ENCODE peak calls at places on chromosomes 13 and 19, in seven cellular contexts. C is epithelial cell of esophagus, Z is OCI-LY7, W is HFF-Myc, B is tibial nerve, G is foreskin fibroblast, L is PC-3. N is an unnamed sample.

GRCh38 chr19:17577698-17578097 is 22.2 kb downstream of the COLGALT1 start:
- DNase-seq in W (no peak), L (no peak), G (no peak), B (no peak), Z (no peak), C (no peak), N (no peak)

GRCh38 chr13:25927966-25928365 is 123.8 kb downstream of the SHISA2 start:
- DNase-seq in C (no peak), W (no peak), L (no peak), Z (no peak), B (no peak), G (no peak), N (no peak)

GRCh38 chr13:50229935-50230334 is 214.7 kb downstream of the KCNRG start:
- DNase-seq in L (no peak), B (no peak), W (no peak), G (no peak), C (peak; percentile 66), Z (no peak), N (no peak)

GRCh38 chr19:52689804-52690394 is 44.9 kb downstream of the ZNF611 start:
- DNase-seq in Z (no peak), C (peak; percentile 13), L (no peak), G (peak; percentile 7), W (no peak), B (peak; percentile 14), N (no peak)

GRCh38 chr13:24135674-24136300 is 24.7 kb upstream of the SPATA13 start:
- DNase-seq in W (no peak), B (no peak), G (no peak), Z (no peak), C (no peak), L (peak; percentile 48), N (no peak)

GRCh38 chr19:18291590-18292459 is 10.4 kb upstream of the JUND start:
- DNase-seq in L (peak; percentile 35), C (peak; percentile 39), Z (peak; percentile 81), W (no peak), B (peak; percentile 71), G (peak; percentile 78), N (peak; percentile 89)

GRCh38 chr19:18401580-18402112 is 4.2 kb upstream of the LRRC25 start:
- DNase-seq in L (peak; percentile 62), G (peak; percentile 72), B (no peak), W (no peak), C (peak; percentile 86), Z (peak; percentile 96), N (peak; percentile 81)

GRCh38 chr19:44757735-44758505 is 9.4 kb downstream of the BCL3 start:
- DNase-seq in G (peak; percentile 87), Z (no peak), L (no peak), C (no peak), B (peak; percentile 69), W (no peak), N (no peak)

GRCh38 chr19:5282926-5283325 is 57.7 kb downstream of the PTPRS start:
- DNase-seq in B (peak; percentile 46), Z (no peak), C (no peak), G (no peak), W (no peak), L (no peak), N (no peak)

GRCh38 chr19:703651-704446 is 4.9 kb upstream of the PALM start:
- DNase-seq in L (peak; percentile 57), G (no peak), C (peak; percentile 57), W (peak; percentile 2), Z (peak; percentile 81), B (peak; percentile 63), N (peak; percentile 71)

GRCh38 chr19:8150178-8150865 is 930 bp upstream of the FBN3 start:
- DNase-seq in W (no peak), B (no peak), C (no peak), Z (no peak), G (no peak), L (no peak), N (no peak)
- H3K4me3 ChIP-seq in W (no peak overlapping the region), B (no peak overlapping the region), C (no peak overlapping the region), Z (no peak overlapping the region), G (no peak overlapping the region), L (no peak overlapping the region), N (no peak overlapping the region)

GRCh38 chr19:32022946-32023832 is 322.2 kb upstream of the ZNF507 start:
- DNase-seq in Z (no peak), L (no peak), B (no peak), G (no peak), C (no peak), W (no peak), N (no peak)
- TF ChIP-seq CTCF in Z (no peak), L (no peak), B (no peak), G (no peak), C (no peak), W (no peak), N (no peak)

DNA sequence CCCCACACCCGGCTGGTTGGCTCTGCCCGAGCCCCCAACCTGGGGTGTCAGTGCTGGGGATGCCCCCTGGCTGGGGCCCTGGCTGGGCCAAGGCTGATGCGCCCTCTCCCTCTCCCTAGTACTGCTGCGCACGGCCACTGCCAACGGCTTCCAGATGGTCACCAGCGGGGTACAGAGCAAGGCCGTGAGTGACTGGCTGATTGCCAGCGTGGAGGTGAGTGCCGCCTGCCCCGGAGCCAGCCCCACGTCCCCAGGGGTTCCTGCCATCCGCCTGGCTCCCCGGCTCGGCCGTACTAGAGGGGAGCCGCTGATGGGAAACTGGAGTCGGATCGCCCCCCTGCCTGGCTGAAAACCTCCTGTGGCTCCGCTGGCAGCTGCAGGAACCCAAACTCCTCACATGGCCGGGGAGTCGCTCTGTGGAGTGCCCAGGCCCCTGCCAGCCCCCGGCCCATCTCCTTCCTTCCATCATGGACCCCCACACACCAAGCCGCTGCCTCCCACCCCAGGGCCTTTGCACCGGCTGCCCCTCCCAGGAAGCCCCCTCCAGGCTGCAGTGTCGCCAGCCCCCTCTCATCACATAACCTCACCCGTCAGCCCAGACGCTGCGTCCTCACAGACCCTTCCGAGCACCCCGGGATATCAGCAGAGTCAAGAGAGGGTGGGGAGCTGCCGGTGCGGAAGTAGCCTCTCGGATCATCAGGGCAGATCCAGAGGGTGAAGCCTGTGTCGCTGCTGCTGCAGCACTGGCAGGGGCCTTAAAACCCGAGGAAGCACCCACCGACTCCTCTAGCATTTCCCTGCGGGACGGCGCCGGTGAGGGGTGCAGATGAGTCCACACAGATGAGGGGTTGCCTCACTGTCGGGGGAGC is 10.6 kb downstream of the NCLN start:
- DNase-seq in C (no peak), W (no peak), L (no peak), B (no peak), Z (no peak), G (no peak), N (no peak)
- H3K4me3 ChIP-seq in C (no peak overlapping the region), W (no peak overlapping the region), L (no peak overlapping the region), B (no peak overlapping the region), Z (no peak overlapping the region), G (no peak overlapping the region), N (no peak overlapping the region)

GRCh38 chr13:110279684-110280083 is 27.3 kb downstream of the COL4A1 start:
- DNase-seq in B (no peak), W (no peak), Z (no peak), C (no peak), G (no peak), L (no peak), N (no peak)

GRCh38 chr13:110275931-110276552 is 30.9 kb downstream of the COL4A1 start:
- DNase-seq in L (no peak), B (peak; percentile 68), C (no peak), G (no peak), Z (no peak), W (no peak), N (no peak)

GRCh38 chr13:110278859-110279258 is 28.1 kb downstream of the COL4A1 start:
- DNase-seq in C (no peak), Z (no peak), B (no peak), L (no peak), G (no peak), W (no peak), N (no peak)

GRCh38 chr13:110276553-110276950 is 30.4 kb downstream of the COL4A1 start:
- DNase-seq in L (no peak), B (no peak), G (no peak), W (no peak), Z (no peak), C (no peak), N (no peak)

GRCh38 chr13:110277357-110277950 is 29.5 kb downstream of the COL4A1 start:
- DNase-seq in G (no peak), Z (no peak), W (no peak), B (no peak), C (no peak), L (no peak), N (no peak)
- TF ChIP-seq CTCF in G (no peak), Z (no peak), W (no peak), B (no peak), C (no peak), L (no peak), N (no peak)

GRCh38 chr19:35545855-35546381 is 492 bp downstream of the TMEM147 start:
- DNase-seq in B (no peak), Z (peak; percentile 42), C (peak; percentile 47), W (no peak), L (peak; percentile 23), G (no peak), N (peak; percentile 84)

GRCh38 chr19:35544110-35544802 is 1.2 kb upstream of the TMEM147 start:
- DNase-seq in C (no peak), G (no peak), W (no peak), L (no peak), B (no peak), Z (no peak), N (no peak)

GRCh38 chr19:35545001-35545854 is at the start of gene TMEM147:
- DNase-seq in G (peak; percentile 91), Z (peak; percentile 92), W (peak; percentile 38), L (peak; percentile 84), C (peak; percentile 88), B (peak; percentile 86), N (peak; percentile 92)

GRCh38 chr19:35542209-35542608 is 3.2 kb upstream of the TMEM147 start:
- DNase-seq in C (no peak), G (no peak), B (no peak), Z (no peak), L (no peak), W (no peak), N (no peak)

DNA sequence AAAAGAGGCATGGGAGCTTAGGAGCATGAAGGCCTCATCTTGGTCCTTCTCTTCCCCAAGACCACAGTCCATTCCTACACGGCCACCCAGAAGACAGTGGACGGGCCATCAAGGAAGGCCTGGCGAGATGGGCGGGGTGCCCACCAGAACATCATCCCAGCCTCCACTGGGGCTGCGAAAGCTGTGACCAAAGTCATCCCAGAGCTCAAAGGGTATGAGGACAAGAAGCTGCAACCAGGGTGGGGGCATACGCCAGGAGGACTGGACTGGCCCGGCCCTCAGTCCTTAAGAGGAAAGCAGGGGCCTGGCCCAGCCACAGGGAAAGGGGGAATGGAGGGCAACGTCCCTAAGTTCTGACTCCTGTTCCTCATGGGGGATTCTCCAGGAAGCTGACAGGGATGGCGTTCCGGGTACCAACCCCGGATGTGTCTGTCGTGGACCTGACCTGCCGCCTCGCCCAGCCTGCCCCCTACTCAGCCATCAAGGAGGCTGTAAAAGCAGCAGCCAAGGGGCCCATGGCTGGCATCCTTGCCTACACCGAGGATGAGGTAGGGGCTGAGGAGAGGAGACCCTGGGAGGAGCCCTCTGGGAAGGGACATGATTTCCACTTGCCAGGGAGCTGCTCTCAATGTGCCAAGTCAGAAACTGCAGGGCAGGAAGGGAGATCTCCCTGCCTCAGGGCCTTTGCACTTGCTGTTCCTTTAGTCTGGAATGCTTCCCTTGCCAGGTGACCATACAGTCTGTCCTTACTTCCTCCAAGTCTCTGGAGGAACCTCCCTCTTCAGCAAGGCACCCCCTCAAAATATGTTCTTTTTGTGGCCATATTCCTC is 1.9 kb upstream of the TMEM147 start:
- DNase-seq in B (no peak), W (no peak), G (no peak), Z (no peak), L (no peak), C (no peak), N (no peak)
- H3K4me3 ChIP-seq in B (no peak overlapping the region), W (peak overlapping the region; percentile 96), G (peak overlapping the region; percentile 73), Z (peak overlapping the region; percentile 80), L (no peak overlapping the region), C (no peak overlapping the region), N (no peak overlapping the region)

N was measured in GM12865.